ENCODE peak calls at places on chromosomes 3 and 15, in five cellular contexts. L is Panc1; T is body of pancreas; O is CD8-positive, alpha-beta T cell; E is MM.1S. V is an unnamed sample.

GRCh38 chr3:10281951-10282350 is 10.8 kb downstream of the GHRL start:
- DNase-seq in L (no peak), O (no peak), T (no peak), E (no peak), V (no peak)

GRCh38 chr15:33242165-33242564 is 47.7 kb upstream of the FMN1 start:
- DNase-seq in O (no peak), E (no peak), L (no peak), T (no peak), V (no peak)

GRCh38 chr15:62770111-62770660 is 272.4 kb upstream of the TPM1 start:
- DNase-seq in E (no peak), O (no peak), T (no peak), L (no peak), V (no peak)

GRCh38 chr3:20648294-20648693 is 462.3 kb upstream of the SGO1 start:
- DNase-seq in L (no peak), O (no peak), T (no peak), E (no peak), V (no peak)

GRCh38 chr3:171374661-171375285 is 85.4 kb downstream of the TNIK start:
- DNase-seq in E (no peak), T (no peak), L (no peak), O (no peak), V (no peak)

GRCh38 chr3:105523496-105523895 is 156.8 kb downstream of the ALCAM start:
- DNase-seq in E (no peak), O (no peak), T (no peak), L (no peak), V (no peak)

GRCh38 chr15:30859091-30859874 is 44.4 kb upstream of the FAN1 start:
- DNase-seq in O (peak; percentile 8), L (peak; percentile 18), E (peak; percentile 30), T (no peak), V (no peak)

GRCh38 chr3:170699158-170700053 is 113.5 kb upstream of the SLC7A14 start:
- DNase-seq in E (no peak), O (no peak), L (no peak), T (no peak), V (no peak)

GRCh38 chr3:74089854-74090253 is 465.1 kb upstream of the PDZRN3 start:
- DNase-seq in T (no peak), E (no peak), L (no peak), O (no peak), V (no peak)

GRCh38 chr15:28023933-28024888 is 74.9 kb downstream of the OCA2 start:
- DNase-seq in T (no peak), E (no peak), O (no peak), L (no peak), V (no peak)

GRCh38 chr3:106004137-106004600 is 135.4 kb upstream of the CBLB start:
- DNase-seq in O (no peak), L (no peak), E (no peak), T (no peak), V (no peak)

GRCh38 chr3:114093596-114093995 is 37.1 kb downstream of the QTRT2 start:
- DNase-seq in L (no peak), T (peak; percentile 19), O (no peak), E (no peak), V (peak; percentile 24)

GRCh38 chr3:106811376-106811775 is 565.9 kb upstream of the CCDC54 start:
- DNase-seq in O (no peak), L (no peak), E (no peak), T (no peak), V (no peak)

GRCh38 chr3:99537416-99537815 is 101.0 kb upstream of the COL8A1 start:
- DNase-seq in L (no peak), O (no peak), E (no peak), T (no peak), V (no peak)

GRCh38 chr3:141370065-141370533 is 1.8 kb downstream of the ZBTB38 start:
- DNase-seq in E (peak; percentile 95), L (no peak), T (peak; percentile 53), O (peak; percentile 54), V (peak; percentile 45)

GRCh38 chr3:197466586-197467399 is 89.0 kb downstream of the BDH1 start:
- DNase-seq in L (no peak), T (no peak), O (no peak), E (no peak), V (no peak)

GRCh38 chr3:129654126-129654525 is 47.6 kb upstream of the PLXND1 start:
- DNase-seq in O (no peak), E (no peak), L (no peak), T (no peak), V (no peak)

GRCh38 chr3:65412591-65412990 is 626.1 kb downstream of the MAGI1 start:
- DNase-seq in E (peak; percentile 67), L (no peak), O (no peak), T (peak; percentile 33), V (peak; percentile 88)
- TF ChIP-seq CTCF in E (peak; percentile 17), L (no peak), O (no peak), T (no peak), V (no peak)

DNA sequence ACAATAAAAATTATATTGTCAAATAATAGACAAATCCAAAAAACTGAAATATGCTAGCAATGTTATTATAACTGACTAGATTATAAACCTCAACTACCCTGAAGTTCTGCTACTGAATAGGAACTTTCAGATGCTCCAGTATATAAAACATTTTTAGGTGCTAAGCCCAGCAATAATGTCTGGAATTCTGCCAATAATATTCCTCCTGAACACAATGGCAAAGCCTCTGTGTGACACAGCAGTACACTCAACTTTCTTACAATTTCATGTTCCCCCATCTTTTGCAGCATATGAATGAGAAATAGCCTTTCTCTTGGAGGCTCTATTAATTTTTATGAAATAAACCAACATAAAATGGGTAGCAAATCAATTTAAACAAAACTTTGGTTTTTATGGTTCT is 29.5 kb downstream of the ATOSA start:
- DNase-seq in T (no peak), L (no peak), E (peak; percentile 2), O (no peak), V (no peak)
- H3K27ac ChIP-seq in T (no peak overlapping the region), L (peak overlapping the region; percentile 93), E (no peak overlapping the region), O (no peak overlapping the region), V (no peak overlapping the region)

GRCh38 chr3:193168911-193169310 is 72.1 kb upstream of the PLAAT1 start:
- DNase-seq in O (no peak), E (no peak), L (no peak), T (no peak), V (no peak)
- TF ChIP-seq CTCF in O (no peak), E (no peak), L (no peak), T (no peak), V (no peak)

DNA sequence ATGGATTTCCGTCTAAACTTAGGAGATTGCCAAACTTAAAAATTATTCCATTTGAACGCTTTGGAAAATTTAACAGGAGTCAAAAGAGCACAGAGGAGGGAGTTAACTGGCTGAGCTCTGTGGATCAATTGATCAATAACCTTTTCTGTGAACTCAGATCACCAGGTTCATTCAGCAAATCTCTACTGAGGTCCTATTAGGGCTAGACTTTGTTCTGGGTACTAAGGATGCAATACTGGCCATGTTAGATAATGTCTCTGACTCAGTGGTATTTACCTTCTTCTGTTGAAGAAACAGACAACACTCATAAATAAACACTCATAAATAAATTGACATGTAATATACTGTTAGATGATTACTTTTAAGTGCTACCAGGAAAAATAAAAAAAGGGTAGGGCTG is 323.4 kb upstream of the SUCLG2 start:
- DNase-seq in L (no peak), E (no peak), T (no peak), O (no peak), V (no peak)
- H3K27ac ChIP-seq in L (no peak overlapping the region), E (no peak overlapping the region), T (no peak overlapping the region), O (no peak overlapping the region), V (no peak overlapping the region)

V was measured in prostate gland.